ENCODE peak calls at places on chromosomes 7 and 10, in six cellular contexts. One of them, this sample, is unnamed.

GRCh38 chr7:90595341-90595800 is 750 bp upstream of the CDK14 start:
- DNase-seq in psoas muscle: no peak
- DNase-seq in AG04450: no peak
- DNase-seq in MM.1S: no peak
- DNase-seq in tibial nerve: no peak
- DNase-seq in HepG2: no peak
- DNase-seq in this sample: no peak

GRCh38 chr10:60382946-60383681 is 6.6 kb downstream of the ANK3 start:
- DNase-seq in tibial nerve: no peak
- DNase-seq in MM.1S: no peak
- DNase-seq in psoas muscle: no peak
- DNase-seq in AG04450: no peak
- DNase-seq in HepG2: no peak
- DNase-seq in this sample: no peak

GRCh38 chr7:32881074-32881982 is 10.2 kb downstream of the KBTBD2 start:
- DNase-seq in HepG2: no peak
- DNase-seq in tibial nerve: no peak
- DNase-seq in psoas muscle: no peak
- DNase-seq in MM.1S: no peak
- DNase-seq in AG04450: no peak
- DNase-seq in this sample: no peak

GRCh38 chr10:76581685-76582084 is 1055.9 kb downstream of the KCNMA1 start:
- DNase-seq in HepG2: no peak
- DNase-seq in psoas muscle: no peak
- DNase-seq in AG04450: no peak
- DNase-seq in MM.1S: no peak
- DNase-seq in tibial nerve: no peak
- DNase-seq in this sample: no peak

GRCh38 chr7:32490127-32490796 is at the start of gene LSM5:
- DNase-seq in HepG2: peak; percentile 89
- DNase-seq in MM.1S: peak; percentile 95
- DNase-seq in psoas muscle: peak; percentile 93
- DNase-seq in tibial nerve: peak; percentile 82
- DNase-seq in AG04450: peak; percentile 74
- DNase-seq in this sample: peak; percentile 88

GRCh38 chr10:79087721-79088120 is 19.0 kb downstream of the ZMIZ1 start:
- DNase-seq in AG04450: no peak
- DNase-seq in HepG2: no peak
- DNase-seq in MM.1S: no peak
- DNase-seq in psoas muscle: no peak
- DNase-seq in tibial nerve: no peak
- DNase-seq in this sample: no peak

GRCh38 chr7:148084138-148084537 is 506.4 kb upstream of the C7orf33 start:
- DNase-seq in tibial nerve: no peak
- DNase-seq in HepG2: peak; percentile 27
- DNase-seq in psoas muscle: peak; percentile 17
- DNase-seq in AG04450: no peak
- DNase-seq in MM.1S: peak; percentile 73
- DNase-seq in this sample: peak; percentile 30

GRCh38 chr7:153405704-153406485 is 646.3 kb upstream of the DPP6 start:
- DNase-seq in AG04450: no peak
- DNase-seq in MM.1S: no peak
- DNase-seq in HepG2: no peak
- DNase-seq in psoas muscle: no peak
- DNase-seq in tibial nerve: no peak
- DNase-seq in this sample: no peak

GRCh38 chr10:22344781-22345300 is 455 bp upstream of the SPAG6 start:
- DNase-seq in MM.1S: no peak
- DNase-seq in HepG2: no peak
- DNase-seq in tibial nerve: no peak
- DNase-seq in AG04450: no peak
- DNase-seq in psoas muscle: no peak
- DNase-seq in this sample: no peak

GRCh38 chr7:32470871-32471270 is 19.3 kb downstream of the LSM5 start:
- DNase-seq in HepG2: no peak
- DNase-seq in tibial nerve: no peak
- DNase-seq in MM.1S: no peak
- DNase-seq in psoas muscle: no peak
- DNase-seq in AG04450: no peak
- DNase-seq in this sample: no peak

GRCh38 chr10:127907411-127908105 is 655 bp downstream of the PTPRE start:
- DNase-seq in tibial nerve: no peak
- DNase-seq in MM.1S: no peak
- DNase-seq in HepG2: no peak
- DNase-seq in AG04450: no peak
- DNase-seq in psoas muscle: peak; percentile 74
- DNase-seq in this sample: no peak

GRCh38 chr7:1665721-1666250 is 4.3 kb upstream of the ELFN1 start:
- DNase-seq in MM.1S: no peak
- DNase-seq in AG04450: no peak
- DNase-seq in HepG2: no peak
- DNase-seq in psoas muscle: peak; percentile 29
- DNase-seq in tibial nerve: no peak
- DNase-seq in this sample: peak; percentile 14
- H3K27me3 ChIP-seq in MM.1S: peaks cover 22% of the 10 kb centered on the region
- H3K27me3 ChIP-seq in AG04450: peaks cover 50% of the 10 kb centered on the region
- H3K27me3 ChIP-seq in HepG2: peaks cover 8% of the 10 kb centered on the region
- H3K27me3 ChIP-seq in psoas muscle: no peaks in the 10 kb centered on the region
- H3K27me3 ChIP-seq in tibial nerve: peaks cover 9% of the 10 kb centered on the region
- H3K27me3 ChIP-seq in this sample: peaks cover 18% of the 10 kb centered on the region

GRCh38 chr7:37916673-37917660 is at the start of gene SFRP4:
- DNase-seq in MM.1S: peak; percentile 65
- DNase-seq in psoas muscle: peak; percentile 80
- DNase-seq in AG04450: no peak
- DNase-seq in tibial nerve: peak; percentile 46
- DNase-seq in HepG2: peak; percentile 76
- DNase-seq in this sample: peak; percentile 85

GRCh38 chr7:37918526-37918925 is 1.9 kb upstream of the SFRP4 start:
- DNase-seq in tibial nerve: no peak
- DNase-seq in MM.1S: no peak
- DNase-seq in AG04450: no peak
- DNase-seq in psoas muscle: no peak
- DNase-seq in HepG2: no peak
- DNase-seq in this sample: no peak

GRCh38 chr7:37916017-37916672 is 472 bp downstream of the SFRP4 start:
- DNase-seq in AG04450: no peak
- DNase-seq in MM.1S: no peak
- DNase-seq in HepG2: no peak
- DNase-seq in psoas muscle: peak; percentile 29
- DNase-seq in tibial nerve: peak; percentile 19
- DNase-seq in this sample: peak; percentile 33

GRCh38 chr7:37912756-37913155 is 3.9 kb downstream of the SFRP4 start:
- DNase-seq in tibial nerve: no peak
- DNase-seq in HepG2: no peak
- DNase-seq in psoas muscle: no peak
- DNase-seq in AG04450: no peak
- DNase-seq in MM.1S: no peak
- DNase-seq in this sample: no peak

GRCh38 chr7:37915438-37915837 is 1.2 kb downstream of the SFRP4 start:
- DNase-seq in tibial nerve: peak; percentile 34
- DNase-seq in MM.1S: no peak
- DNase-seq in psoas muscle: no peak
- DNase-seq in AG04450: no peak
- DNase-seq in HepG2: no peak
- DNase-seq in this sample: no peak
- H3K27me3 ChIP-seq in tibial nerve: no peaks in the 10 kb centered on the region
- H3K27me3 ChIP-seq in MM.1S: no peaks in the 10 kb centered on the region
- H3K27me3 ChIP-seq in psoas muscle: no peaks in the 10 kb centered on the region
- H3K27me3 ChIP-seq in AG04450: no peaks in the 10 kb centered on the region
- H3K27me3 ChIP-seq in HepG2: no peaks in the 10 kb centered on the region
- H3K27me3 ChIP-seq in this sample: no peaks in the 10 kb centered on the region

DNA sequence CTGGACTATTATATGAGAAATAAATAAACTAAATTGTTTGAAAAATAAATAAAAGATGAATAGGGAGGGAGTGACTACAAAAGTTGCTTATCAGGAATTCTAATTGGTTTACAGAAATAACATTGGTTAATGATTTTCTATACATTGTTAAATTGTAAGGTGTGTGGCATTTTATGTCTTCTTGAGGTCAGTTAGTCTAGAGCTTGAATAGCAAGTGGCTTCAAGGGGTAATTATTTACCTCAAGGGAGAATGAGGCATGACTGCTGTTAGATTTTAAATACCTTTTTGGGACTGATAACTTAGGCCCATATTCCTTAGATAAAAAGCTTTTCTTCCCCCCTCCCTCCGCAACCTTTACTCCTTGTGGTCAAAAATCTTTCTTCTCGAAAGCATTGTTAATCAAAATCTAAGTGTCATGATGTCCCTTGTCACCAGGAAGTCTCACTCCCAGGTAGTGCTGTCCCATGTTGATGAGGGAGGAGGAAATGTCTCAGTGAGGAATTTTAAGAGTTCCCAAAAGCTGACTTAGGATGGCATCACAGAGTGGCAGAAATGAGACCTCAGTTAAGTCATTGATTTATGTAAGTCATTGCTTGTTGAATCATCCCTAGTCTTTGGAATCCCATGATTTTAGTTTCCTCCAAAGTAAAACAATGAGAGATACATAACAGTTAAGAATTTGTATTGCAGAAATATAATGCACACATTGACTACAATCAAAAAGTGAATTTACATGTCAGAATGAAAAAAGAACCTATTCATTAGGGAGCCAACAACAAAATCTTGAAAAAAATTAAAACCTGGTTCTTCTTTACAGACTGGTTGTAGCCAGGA is 71.5 kb downstream of the MAPK8 start:
- DNase-seq in AG04450: no peak
- DNase-seq in HepG2: no peak
- DNase-seq in MM.1S: no peak
- DNase-seq in tibial nerve: no peak
- DNase-seq in psoas muscle: no peak
- DNase-seq in this sample: no peak
- H3K27me3 ChIP-seq in AG04450: no peaks in the 10 kb centered on the region
- H3K27me3 ChIP-seq in HepG2: no peaks in the 10 kb centered on the region
- H3K27me3 ChIP-seq in MM.1S: no peaks in the 10 kb centered on the region
- H3K27me3 ChIP-seq in tibial nerve: no peaks in the 10 kb centered on the region
- H3K27me3 ChIP-seq in psoas muscle: no peaks in the 10 kb centered on the region
- H3K27me3 ChIP-seq in this sample: no peaks in the 10 kb centered on the region

GRCh38 chr7:98617960-98618418 is 904 bp downstream of the NPTX2 start:
- DNase-seq in MM.1S: no peak
- DNase-seq in tibial nerve: no peak
- DNase-seq in psoas muscle: no peak
- DNase-seq in HepG2: no peak
- DNase-seq in AG04450: no peak
- DNase-seq in this sample: no peak
- H3K27me3 ChIP-seq in MM.1S: peaks cover 3% of the 10 kb centered on the region
- H3K27me3 ChIP-seq in tibial nerve: no peaks in the 10 kb centered on the region
- H3K27me3 ChIP-seq in psoas muscle: peaks cover 3% of the 10 kb centered on the region
- H3K27me3 ChIP-seq in HepG2: peaks cover 2% of the 10 kb centered on the region
- H3K27me3 ChIP-seq in AG04450: peaks cover 7% of the 10 kb centered on the region
- H3K27me3 ChIP-seq in this sample: no peaks in the 10 kb centered on the region

DNA sequence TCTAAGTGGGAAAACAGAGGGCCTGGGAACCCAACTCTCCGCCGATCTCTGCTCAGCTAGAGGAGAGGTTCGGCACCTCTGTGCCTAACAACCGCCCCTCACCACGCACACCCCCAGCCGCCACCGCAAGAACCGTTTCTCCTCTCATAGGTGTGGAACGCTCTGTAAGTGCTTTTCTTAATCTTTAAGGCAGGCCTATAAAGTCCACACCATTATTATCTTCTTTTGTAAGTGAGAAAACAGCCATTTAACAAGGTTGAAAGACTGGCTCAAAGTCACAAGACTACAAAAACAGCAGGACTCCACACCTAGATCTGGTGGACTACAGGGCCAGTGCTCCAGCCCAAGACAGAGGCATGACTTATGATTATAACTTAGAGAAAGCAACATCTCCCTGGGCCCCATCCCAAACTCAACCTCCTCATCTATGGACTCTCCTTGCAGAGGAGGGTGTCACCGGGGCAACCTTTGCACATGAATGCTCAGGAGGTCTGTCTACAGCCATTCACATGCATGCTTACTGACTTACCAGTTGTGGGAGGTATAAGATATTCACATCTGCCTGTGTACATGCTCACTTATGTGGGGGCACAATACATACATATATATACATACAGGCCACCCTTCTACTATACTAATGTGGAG is 7.9 kb upstream of the NKX2-3 start:
- DNase-seq in psoas muscle: no peak
- DNase-seq in MM.1S: no peak
- DNase-seq in tibial nerve: no peak
- DNase-seq in AG04450: no peak
- DNase-seq in HepG2: no peak
- DNase-seq in this sample: no peak
- H3K27me3 ChIP-seq in psoas muscle: no peaks in the 10 kb centered on the region
- H3K27me3 ChIP-seq in MM.1S: peaks cover 22% of the 10 kb centered on the region
- H3K27me3 ChIP-seq in tibial nerve: peaks cover 2% of the 10 kb centered on the region
- H3K27me3 ChIP-seq in AG04450: peaks cover 98% of the 10 kb centered on the region
- H3K27me3 ChIP-seq in HepG2: peaks cover 12% of the 10 kb centered on the region
- H3K27me3 ChIP-seq in this sample: peaks cover 17% of the 10 kb centered on the region